ENCODE peak calls at places on chromosomes 11 and 22, in nine cellular contexts. F, S, I, X, E, N, B, Y and U are unnamed samples.

GRCh38 chr11:2888266-2888968 is 2.8 kb upstream of the CDKN1C start:
- DNase-seq in F (peak), S (no peak), I (peak), X (peak), E (peak), N (peak), B (peak), Y (peak), U (peak)

GRCh38 chr11:129314381-129314780 is 61.3 kb upstream of the BARX2 start:
- DNase-seq in F (no peak), S (no peak), I (no peak), X (no peak), E (no peak), N (no peak), B (no peak), Y (no peak), U (no peak)

GRCh38 chr11:117525866-117526265 is 198.2 kb downstream of the CEP164 start:
- DNase-seq in F (no peak), S (no peak), I (no peak), X (no peak), E (no peak), N (no peak), B (no peak), Y (no peak), U (no peak)

GRCh38 chr22:42397332-42398246 is 34.6 kb downstream of the NFAM1 start:
- DNase-seq in F (no peak), S (no peak), I (no peak), X (no peak), E (no peak), N (no peak), B (no peak), Y (no peak), U (no peak)

GRCh38 chr11:33893711-33894401 is 2.0 kb upstream of the LMO2 start:
- DNase-seq in F (no peak), S (no peak), I (peak), X (peak), E (no peak), N (no peak), B (no peak), Y (peak), U (no peak)

GRCh38 chr11:36818410-36818809 is 220.4 kb upstream of the RAG2 start:
- DNase-seq in F (no peak), S (no peak), I (peak), X (no peak), E (no peak), N (no peak), B (no peak), Y (no peak), U (no peak)

GRCh38 chr11:125874556-125875124 is 12.8 kb upstream of the HYLS1 start:
- DNase-seq in F (no peak), S (no peak), I (peak), X (no peak), E (peak), N (peak), B (peak), Y (peak), U (no peak)

GRCh38 chr11:132718711-132719641 is 813.3 kb downstream of the OPCML start:
- DNase-seq in F (peak), S (no peak), I (no peak), X (no peak), E (no peak), N (no peak), B (no peak), Y (no peak), U (no peak)

GRCh38 chr11:85827768-85828639 is 17.1 kb upstream of the SYTL2 start:
- DNase-seq in F (no peak), S (peak), I (no peak), X (no peak), E (no peak), N (no peak), B (no peak), Y (peak), U (no peak)

GRCh38 chr11:118310271-118310670 is 5.7 kb downstream of the CD3E start:
- DNase-seq in F (no peak), S (no peak), I (no peak), X (no peak), E (no peak), N (no peak), B (no peak), Y (no peak), U (no peak)

GRCh38 chr11:86524603-86525352 is 147.6 kb downstream of the ME3 start:
- DNase-seq in F (no peak), S (no peak), I (no peak), X (no peak), E (peak), N (no peak), B (no peak), Y (peak), U (no peak)

GRCh38 chr11:12206529-12206928 is 96.1 kb downstream of the MICAL2 start:
- DNase-seq in F (no peak), S (no peak), I (no peak), X (no peak), E (no peak), N (no peak), B (no peak), Y (no peak), U (no peak)